ENCODE peak calls at places on chromosomes 1 and 21, in seven cellular contexts. P is heart left ventricle, R is PC-9, L is GM06990, O is mammary epithelial cell, H is HCT116, Y is cardiac muscle cell. E is an unnamed sample. For H3K27me3, the result is how much of the 10 kb centered on the place peaks cover.

GRCh38 chr1:41742219-41742618 is 176.5 kb downstream of the HIVEP3 start:
- DNase-seq in L (no peak), Y (no peak), R (no peak), O (no peak), H (no peak), P (no peak), E (peak)

GRCh38 chr1:30179942-30180543 is 543.3 kb downstream of the MATN1 start:
- DNase-seq in H (no peak), O (no peak), Y (no peak), P (no peak), R (no peak), L (no peak), E (no peak)

GRCh38 chr1:46747683-46748288 is 28.9 kb upstream of the EFCAB14 start:
- DNase-seq in L (no peak), H (peak), R (peak), P (no peak), O (peak), Y (peak), E (no peak)

GRCh38 chr1:205318231-205318991 is 3.1 kb downstream of the NUAK2 start:
- DNase-seq in O (peak), L (no peak), H (no peak), P (no peak), Y (no peak), R (no peak), E (no peak)

GRCh38 chr21:45006536-45007079 is 66.8 kb downstream of the SLX9 start:
- DNase-seq in O (no peak), P (no peak), L (no peak), R (no peak), H (no peak), Y (no peak), E (no peak)

GRCh38 chr1:18631496-18632217 is 1.0 kb downstream of the PAX7 start:
- DNase-seq in R (no peak), O (no peak), Y (no peak), P (no peak), H (no peak), L (no peak), E (no peak)

GRCh38 chr1:170145691-170146676 is at the start of gene NTMT2:
- DNase-seq in R (no peak), L (no peak), P (peak), O (peak), Y (peak), H (no peak), E (no peak)

GRCh38 chr1:221162352-221162751 is 283.1 kb downstream of the HLX start:
- DNase-seq in L (no peak), H (no peak), P (no peak), R (no peak), O (no peak), Y (no peak), E (no peak)

GRCh38 chr1:18886003-18886335 is 16.4 kb downstream of the ALDH4A1 start:
- DNase-seq in O (peak), R (no peak), Y (no peak), P (no peak), H (no peak), L (no peak), E (peak)

GRCh38 chr1:24805534-24806301 is 60.5 kb downstream of the CLIC4 start:
- DNase-seq in O (peak), P (no peak), H (no peak), R (peak), L (no peak), Y (no peak), E (peak)

GRCh38 chr1:87394462-87394861 is 65.8 kb downstream of the LMO4 start:
- DNase-seq in L (no peak), O (no peak), P (no peak), H (no peak), R (no peak), Y (peak), E (no peak)

GRCh38 chr1:37031871-37032270 is 2.4 kb downstream of the GRIK3 start:
- DNase-seq in L (no peak), P (no peak), O (no peak), Y (no peak), R (no peak), H (no peak), E (no peak)

GRCh38 chr1:155013632-155014031 is 11.0 kb downstream of the ZBTB7B start:
- DNase-seq in L (no peak), H (no peak), O (no peak), R (no peak), Y (no peak), P (no peak), E (no peak)

GRCh38 chr1:180428782-180429695 is 73.3 kb downstream of the ACBD6 start:
- DNase-seq in R (no peak), Y (no peak), P (no peak), O (no peak), H (no peak), L (no peak), E (no peak)

GRCh38 chr1:229094476-229095311 is 176.2 kb upstream of the RAB4A start:
- DNase-seq in L (no peak), O (peak), P (no peak), H (no peak), Y (no peak), R (no peak), E (no peak)

GRCh38 chr1:184469391-184469790 is 82.6 kb downstream of the C1orf21 start:
- DNase-seq in P (no peak), Y (no peak), L (no peak), R (no peak), O (no peak), H (no peak), E (no peak)

GRCh38 chr1:169648187-169648586 is 18.3 kb upstream of the SELP start:
- DNase-seq in P (no peak), H (no peak), L (no peak), Y (no peak), O (no peak), R (no peak), E (no peak)

GRCh38 chr1:26282694-26283019 is 2.8 kb downstream of the SH3BGRL3 start:
- DNase-seq in P (no peak), O (no peak), R (no peak), H (no peak), L (no peak), Y (no peak), E (no peak)

GRCh38 chr1:246450485-246451251 is 56.4 kb downstream of the SMYD3 start:
- DNase-seq in L (peak), O (peak), H (peak), Y (peak), R (no peak), P (no peak), E (no peak)

GRCh38 chr21:39451332-39452206 is at the start of gene SH3BGR:
- DNase-seq in L (no peak), P (peak), O (peak), Y (peak), R (peak), H (no peak), E (no peak)

GRCh38 chr1:42877380-42877779 is 31.0 kb downstream of the ZNF691 start:
- DNase-seq in Y (peak), P (no peak), R (no peak), H (no peak), O (no peak), L (no peak), E (no peak)

GRCh38 chr1:199854681-199855321 is 172.7 kb upstream of the NR5A2 start:
- DNase-seq in L (no peak), H (no peak), O (no peak), Y (no peak), R (no peak), P (no peak), E (no peak)

GRCh38 chr21:32826317-32827167 is 55.0 kb upstream of the PAXBP1 start:
- DNase-seq in O (peak), L (no peak), P (no peak), H (peak), Y (peak), R (peak), E (no peak)

GRCh38 chr1:200302893-200303250 is 107.0 kb downstream of the ZNF281 start:
- DNase-seq in R (no peak), O (no peak), H (no peak), P (no peak), Y (peak), L (no peak), E (no peak)

GRCh38 chr21:13937236-13937635 is 273.5 kb downstream of the LIPI start:
- DNase-seq in P (peak), H (no peak), L (no peak), R (no peak), Y (no peak), O (no peak), E (no peak)

GRCh38 chr1:220952941-220953340 is 73.7 kb downstream of the HLX start:
- DNase-seq in P (no peak), L (no peak), O (no peak), R (no peak), Y (no peak), H (no peak), E (no peak)

GRCh38 chr1:42922687-42923366 is 35.8 kb downstream of the SLC2A1 start:
- DNase-seq in Y (peak), R (peak), L (peak), P (no peak), H (peak), O (peak), E (peak)

GRCh38 chr1:157115429-157115838 is 15.8 kb upstream of the ETV3L start:
- DNase-seq in L (no peak), O (no peak), Y (no peak), R (no peak), H (no peak), P (no peak), E (no peak)

GRCh38 chr1:153533689-153534201 is 2.0 kb downstream of the S100A6 start:
- DNase-seq in Y (no peak), O (peak), H (peak), L (no peak), P (no peak), R (peak), E (peak)

GRCh38 chr1:17632541-17633193 is 93.2 kb downstream of the ARHGEF10L start:
- DNase-seq in L (no peak), P (no peak), H (no peak), R (no peak), Y (no peak), O (peak), E (no peak)

GRCh38 chr1:2112280-2112701 is 62.1 kb downstream of the PRKCZ start:
- DNase-seq in P (peak), L (peak), O (no peak), H (no peak), Y (no peak), R (no peak), E (no peak)

GRCh38 chr1:59057211-59057694 is 239.6 kb upstream of the FGGY start:
- DNase-seq in Y (peak), O (peak), L (no peak), R (peak), H (no peak), P (peak), E (peak)

GRCh38 chr21:31803039-31804007 is 69.5 kb upstream of the HUNK start:
- DNase-seq in Y (no peak), P (no peak), R (no peak), L (no peak), H (no peak), O (no peak), E (no peak)

GRCh38 chr1:83799474-83800085 is 199.4 kb downstream of the TTLL7 start:
- DNase-seq in P (no peak), H (no peak), L (no peak), O (no peak), Y (no peak), R (no peak), E (no peak)

GRCh38 chr21:44925027-44925755 is 4.5 kb upstream of the ITGB2 start:
- DNase-seq in Y (no peak), O (peak), H (no peak), P (no peak), L (no peak), R (no peak), E (no peak)

GRCh38 chr1:118147542-118147941 is 37.5 kb downstream of the SPAG17 start:
- DNase-seq in P (no peak), O (peak), H (no peak), L (no peak), Y (no peak), R (no peak), E (peak)

GRCh38 chr21:45309069-45309521 is 21.4 kb upstream of the POFUT2 start:
- DNase-seq in O (no peak), L (no peak), H (no peak), P (peak), Y (peak), R (peak), E (no peak)

GRCh38 chr1:13893456-13893855 is 193.5 kb downstream of the PRDM2 start:
- DNase-seq in P (no peak), L (no peak), R (no peak), H (no peak), Y (no peak), O (no peak), E (no peak)

GRCh38 chr1:13889495-13889894 is 189.5 kb downstream of the PRDM2 start:
- DNase-seq in Y (no peak), R (no peak), O (no peak), L (no peak), H (no peak), P (no peak), E (no peak)

GRCh38 chr1:13892671-13893325 is 192.8 kb downstream of the PRDM2 start:
- DNase-seq in Y (peak), O (no peak), L (no peak), P (peak), R (no peak), H (no peak), E (no peak)

GRCh38 chr1:13890766-13891165 is 190.8 kb downstream of the PRDM2 start:
- DNase-seq in Y (no peak), L (no peak), R (no peak), O (no peak), H (no peak), P (no peak), E (no peak)

GRCh38 chr1:13892141-13892670 is 192.2 kb downstream of the PRDM2 start:
- DNase-seq in H (no peak), O (no peak), P (no peak), L (no peak), Y (no peak), R (no peak), E (no peak)
- H3K4me3 ChIP-seq in H (no peak), O (no peak), P (peak), L (no peak), Y (peak), R (no peak), E (no peak)

GRCh38 chr1:166730299-166730888 is 108.9 kb upstream of the POGK start:
- DNase-seq in O (peak), R (no peak), Y (no peak), L (peak), H (peak), P (no peak), E (no peak)
- TF ChIP-seq CTCF in O (peak), R (no peak), Y (no peak), L (peak), H (peak), P (no peak), E (no peak)

DNA sequence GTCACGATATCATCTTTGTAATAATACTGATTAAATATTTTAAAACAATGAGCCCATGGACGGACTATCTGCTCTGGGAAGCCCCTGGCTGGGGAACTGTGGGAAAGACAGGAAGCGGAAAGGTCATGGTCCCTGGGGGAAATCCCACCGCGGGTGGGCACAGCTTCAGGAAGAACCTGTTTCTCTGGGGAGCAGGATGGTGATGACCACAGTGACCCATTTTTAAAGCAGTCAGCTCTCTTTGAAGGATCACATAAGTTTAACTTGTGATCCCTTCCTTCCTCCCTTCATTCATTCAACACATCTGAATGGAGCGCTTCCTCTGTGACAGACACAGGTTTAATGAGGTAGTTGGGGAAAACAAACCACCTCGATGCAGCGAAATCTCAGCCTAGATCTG is 73.0 kb downstream of the DHRS3 start:
- DNase-seq in Y (no peak), O (no peak), H (no peak), R (no peak), L (no peak), P (no peak), E (no peak)
- H3K27me3 ChIP-seq in Y (under half), O (under half), H (under half), R (under half), L (under half), P (under half), E (under half)

DNA sequence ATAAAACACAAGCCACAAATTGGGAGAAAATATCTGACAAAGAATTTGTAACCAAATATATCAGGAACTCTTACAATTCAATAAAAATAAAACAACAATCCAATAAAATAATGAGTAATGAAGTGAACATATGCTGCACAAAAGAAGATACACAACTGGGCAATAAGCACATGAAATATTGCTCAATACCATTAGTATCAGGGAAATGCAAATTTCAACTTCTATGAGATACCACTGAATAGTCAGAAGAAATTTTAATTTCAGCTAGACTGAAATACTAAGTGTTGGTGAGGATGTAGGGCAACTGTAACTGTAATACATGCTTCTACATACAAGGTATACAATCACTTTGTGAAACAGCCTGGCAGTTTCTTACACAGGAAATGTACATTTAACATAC is 7.4 kb upstream of the ARHGAP29 start:
- DNase-seq in P (no peak), H (no peak), Y (no peak), O (no peak), L (no peak), R (no peak), E (no peak)
- H3K4me3 ChIP-seq in P (peak), H (peak), Y (no peak), O (peak), L (no peak), R (peak), E (peak)

DNA sequence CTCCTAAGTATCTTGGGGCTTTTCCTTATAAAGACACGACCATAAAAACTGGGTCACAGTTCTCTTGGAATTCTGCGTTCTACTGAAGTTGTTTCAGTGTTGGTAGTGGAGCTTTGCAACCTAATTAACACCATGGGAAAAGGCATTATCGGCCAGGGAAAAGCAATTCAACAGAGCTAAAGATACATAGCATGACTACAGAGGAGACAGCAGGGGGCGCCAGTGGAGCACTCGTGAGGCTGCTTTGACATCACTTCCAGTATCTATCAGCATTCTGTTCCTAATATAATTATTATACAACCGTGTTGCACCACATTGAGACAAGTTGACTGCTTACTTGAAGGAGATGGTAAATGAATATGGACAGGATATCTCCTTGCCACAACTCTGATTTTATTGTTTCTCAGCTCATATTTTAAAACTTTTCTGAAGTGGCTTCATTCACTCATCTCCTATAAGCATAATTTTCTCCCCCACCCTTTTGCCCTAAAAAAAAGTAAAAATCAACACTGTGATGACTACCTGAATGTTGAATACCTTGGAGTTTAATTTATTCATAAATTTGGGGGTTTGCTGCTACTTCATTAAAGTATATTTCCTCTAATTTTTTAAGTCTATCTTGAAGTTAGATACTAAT is 39.4 kb downstream of the ZP4 start:
- DNase-seq in H (no peak), Y (peak), P (no peak), L (no peak), R (peak), O (peak), E (peak)
- TF ChIP-seq CTCF in H (peak), Y (peak), P (peak), L (peak), R (peak), O (peak), E (peak)

GRCh38 chr1:19963636-19964035 is 15.8 kb downstream of the PLA2G2A start:
- DNase-seq in P (no peak), H (no peak), L (no peak), O (no peak), Y (no peak), R (no peak), E (no peak)
- H3K27me3 ChIP-seq in P (under half), H (under half), L (under half), O (under half), Y (under half), R (under half), E (under half)

GRCh38 chr1:56080123-56080522 is 499.2 kb downstream of the PLPP3 start:
- DNase-seq in L (no peak), H (no peak), Y (no peak), R (no peak), P (no peak), O (no peak), E (no peak)

GRCh38 chr1:56084242-56084641 is 495.1 kb downstream of the PLPP3 start:
- DNase-seq in P (no peak), H (no peak), L (no peak), Y (no peak), O (no peak), R (no peak), E (no peak)

GRCh38 chr1:56077223-56077622 is 502.1 kb downstream of the PLPP3 start:
- DNase-seq in L (no peak), O (no peak), P (no peak), H (no peak), R (no peak), Y (no peak), E (no peak)

DNA sequence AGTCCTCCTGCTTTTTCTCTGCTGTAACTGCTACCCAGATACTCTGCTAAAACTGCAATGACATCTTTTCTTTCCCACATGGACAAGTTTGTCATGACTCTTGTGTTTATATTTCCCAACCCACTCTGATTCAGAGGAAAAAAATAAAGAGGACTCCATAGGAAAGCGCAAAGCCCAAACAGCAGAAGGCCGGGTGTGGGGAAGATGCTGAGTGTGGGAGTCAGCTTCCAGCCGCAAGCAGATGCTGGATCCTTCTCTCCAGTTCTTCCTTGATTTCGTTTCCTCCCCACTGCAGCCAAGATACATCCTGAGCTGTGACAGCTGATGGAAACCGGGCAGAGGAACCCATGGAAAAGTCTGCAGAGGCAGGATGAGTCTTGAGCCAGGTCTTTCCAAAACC is 498.2 kb downstream of the PLPP3 start:
- DNase-seq in R (no peak), H (no peak), L (no peak), O (no peak), Y (no peak), P (no peak), E (no peak)
- H3K4me3 ChIP-seq in R (no peak), H (no peak), L (no peak), O (no peak), Y (no peak), P (no peak), E (no peak)